ENCODE peak calls at places on chromosomes 16 and 17, in five cellular contexts. G, P, V, O and B are unnamed samples.

GRCh38 chr17:78089557-78090281 is 38.8 kb downstream of the TMC6 start:
- DNase-seq in G (peak; percentile 27), P (no peak), V (no peak), O (no peak), B (no peak)

GRCh38 chr17:68198931-68199836 is 48.7 kb upstream of the AMZ2 start:
- DNase-seq in G (no peak), P (no peak), V (peak; percentile 21), O (peak; percentile 53), B (no peak)

GRCh38 chr17:7436556-7437368 is 1.5 kb downstream of the TMEM102 start:
- DNase-seq in G (peak; percentile 65), P (peak; percentile 91), V (peak; percentile 83), O (peak; percentile 96), B (peak; percentile 26)

GRCh38 chr16:2365895-2366294 is 25.4 kb upstream of the ABCA3 start:
- DNase-seq in G (no peak), P (no peak), V (no peak), O (no peak), B (no peak)

GRCh38 chr17:69593351-69593715 is 178.8 kb downstream of the MAP2K6 start:
- DNase-seq in G (no peak), P (no peak), V (no peak), O (no peak), B (no peak)

GRCh38 chr17:57784226-57784895 is 39.3 kb upstream of the CCDC182 start:
- DNase-seq in G (no peak), P (no peak), V (no peak), O (no peak), B (no peak)

GRCh38 chr16:85387171-85387507 is 226.0 kb upstream of the GSE1 start:
- DNase-seq in G (no peak), P (peak; percentile 7), V (no peak), O (no peak), B (no peak)

GRCh38 chr16:22814330-22815105 is 556 bp downstream of the HS3ST2 start:
- DNase-seq in G (no peak), P (no peak), V (no peak), O (peak; percentile 70), B (no peak)

GRCh38 chr17:38861399-38861843 is 7.9 kb upstream of the RPL23 start:
- DNase-seq in G (peak; percentile 30), P (no peak), V (no peak), O (no peak), B (no peak)

GRCh38 chr17:29124931-29125270 is 55.3 kb downstream of the MYO18A start:
- DNase-seq in G (no peak), P (peak; percentile 86), V (peak; percentile 53), O (no peak), B (no peak)

GRCh38 chr16:708019-708418 is 2.4 kb upstream of the FBXL16 start:
- DNase-seq in G (no peak), P (no peak), V (no peak), O (no peak), B (no peak)

GRCh38 chr17:1651559-1651844 is 1.8 kb upstream of the RILP start:
- DNase-seq in G (no peak), P (no peak), V (no peak), O (no peak), B (no peak)

GRCh38 chr16:67549936-67550335 is 12.4 kb upstream of the CTCF start:
- DNase-seq in G (no peak), P (no peak), V (no peak), O (no peak), B (no peak)

GRCh38 chr16:2238396-2239230 is 2.4 kb downstream of the DNASE1L2 start:
- DNase-seq in G (no peak), P (no peak), V (no peak), O (peak; percentile 51), B (no peak)

GRCh38 chr17:5055543-5055942 is 20.3 kb upstream of the SLC52A1 start:
- DNase-seq in G (no peak), P (no peak), V (no peak), O (no peak), B (no peak)

GRCh38 chr17:72336026-72336803 is 215.4 kb downstream of the SOX9 start:
- DNase-seq in G (no peak), P (no peak), V (no peak), O (peak; percentile 65), B (no peak)

GRCh38 chr16:63689068-63689467 is 1432.8 kb downstream of the CDH11 start:
- DNase-seq in G (no peak), P (no peak), V (no peak), O (no peak), B (no peak)

GRCh38 chr17:74211141-74211928 is 2.0 kb upstream of the TTYH2 start:
- DNase-seq in G (peak; percentile 13), P (no peak), V (no peak), O (peak; percentile 40), B (no peak)

GRCh38 chr16:88116121-88116900 is 165.1 kb downstream of the BANP start:
- DNase-seq in G (no peak), P (no peak), V (no peak), O (no peak), B (no peak)

GRCh38 chr17:61997649-61998048 is 67.4 kb downstream of the MED13 start:
- DNase-seq in G (no peak), P (no peak), V (no peak), O (no peak), B (peak; percentile 20)

GRCh38 chr17:4512156-4513112 is 13.8 kb downstream of the SPNS2 start:
- DNase-seq in G (no peak), P (no peak), V (no peak), O (no peak), B (no peak)

GRCh38 chr16:5020551-5020950 is 13.2 kb downstream of the NAGPA start:
- DNase-seq in G (no peak), P (no peak), V (no peak), O (no peak), B (no peak)

GRCh38 chr17:79573196-79573929 is 37.5 kb downstream of the RBFOX3 start:
- DNase-seq in G (no peak), P (no peak), V (no peak), O (no peak), B (no peak)

GRCh38 chr16:11082108-11082859 is 137.9 kb downstream of the CLEC16A start:
- DNase-seq in G (no peak), P (no peak), V (no peak), O (no peak), B (no peak)

GRCh38 chr17:48791128-48792032 is 25.6 kb downstream of the TTLL6 start:
- DNase-seq in G (peak; percentile 60), P (peak; percentile 79), V (peak; percentile 43), O (peak; percentile 90), B (peak; percentile 57)

GRCh38 chr16:12201216-12201615 is 224.7 kb downstream of the SNX29 start:
- DNase-seq in G (no peak), P (no peak), V (no peak), O (no peak), B (no peak)

DNA sequence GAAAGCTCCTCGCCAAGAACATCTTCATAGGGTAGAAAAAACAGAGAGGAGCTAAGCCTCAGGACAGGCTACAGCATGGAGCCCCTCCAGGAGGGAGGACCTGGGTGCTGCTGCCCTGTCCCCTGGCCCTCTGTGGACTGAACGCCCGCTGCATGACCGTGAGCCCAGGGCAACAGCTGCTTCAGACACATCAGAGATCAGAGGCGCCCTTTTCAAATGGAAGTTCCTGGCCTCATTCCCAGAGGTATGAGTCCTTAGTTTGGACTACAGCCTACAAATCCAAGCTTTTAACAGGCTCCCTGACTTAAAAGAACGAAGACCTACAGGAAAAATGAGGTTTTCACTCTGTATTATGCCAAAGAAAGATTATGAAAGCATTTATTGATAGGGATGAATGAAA is 48.5 kb downstream of the ZNF18 start:
- DNase-seq in G (no peak), P (peak; percentile 58), V (peak; percentile 26), O (no peak), B (no peak)
- H3K4me3 ChIP-seq in G (no peak overlapping the region), P (no peak overlapping the region), V (no peak overlapping the region), O (no peak overlapping the region), B (no peak overlapping the region)

DNA sequence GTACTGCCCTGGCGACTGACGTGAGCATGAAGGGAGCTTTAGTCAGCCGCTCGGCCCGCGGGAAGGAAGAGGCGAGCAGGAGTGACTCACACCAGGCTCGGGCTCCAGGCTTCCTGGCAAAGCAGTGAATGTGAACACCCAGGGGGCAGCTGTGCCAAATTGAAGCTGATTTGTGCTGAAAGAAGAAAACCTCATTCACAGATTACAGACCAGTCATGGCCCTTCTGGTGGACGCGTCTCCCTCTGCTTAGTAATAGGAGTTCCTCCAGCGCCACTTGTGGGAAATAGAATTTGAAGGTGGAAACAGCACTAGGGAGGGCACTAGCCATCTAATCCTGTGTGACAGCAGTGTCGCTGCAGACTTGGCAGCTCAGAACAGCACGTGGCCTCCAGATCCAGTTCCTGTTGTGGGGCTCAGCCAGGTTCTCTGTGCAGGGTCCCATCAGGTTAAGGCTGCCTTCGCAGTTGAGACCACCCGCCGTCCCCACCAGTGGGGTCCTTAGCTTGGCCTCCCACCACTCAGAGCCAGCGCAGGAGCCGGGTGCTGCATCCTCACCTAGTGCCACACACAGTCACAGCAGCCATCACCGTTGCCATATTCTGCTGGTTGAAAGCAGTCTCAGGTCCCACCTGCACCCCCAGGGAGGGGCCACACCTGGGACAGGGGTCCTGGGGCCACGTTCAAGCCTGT is 164.5 kb upstream of the CHMP6 start:
- DNase-seq in G (no peak), P (no peak), V (peak; percentile 87), O (peak; percentile 39), B (peak; percentile 79)
- TF ChIP-seq CTCF in G (no peak), P (no peak), V (no peak), O (no peak), B (no peak)

GRCh38 chr17:9024497-9024896 is 3.2 kb downstream of the NTN1 start:
- DNase-seq in G (no peak), P (no peak), V (no peak), O (peak; percentile 71), B (no peak)
- H3K4me3 ChIP-seq in G (no peak overlapping the region), P (no peak overlapping the region), V (no peak overlapping the region), O (peak overlapping the region; percentile 26), B (no peak overlapping the region)

GRCh38 chr17:50056961-50057330 is 1.0 kb downstream of the ITGA3 start:
- DNase-seq in G (no peak), P (peak; percentile 39), V (no peak), O (peak; percentile 49), B (no peak)

GRCh38 chr17:50055055-50055425 is 870 bp upstream of the ITGA3 start:
- DNase-seq in G (no peak), P (peak; percentile 92), V (no peak), O (peak; percentile 26), B (no peak)

GRCh38 chr17:50057521-50057991 is 1.6 kb downstream of the ITGA3 start:
- DNase-seq in G (no peak), P (peak; percentile 34), V (no peak), O (no peak), B (no peak)

GRCh38 chr17:50055426-50056216 is at the start of gene ITGA3:
- DNase-seq in G (no peak), P (peak; percentile 89), V (peak; percentile 76), O (peak; percentile 92), B (no peak)

DNA sequence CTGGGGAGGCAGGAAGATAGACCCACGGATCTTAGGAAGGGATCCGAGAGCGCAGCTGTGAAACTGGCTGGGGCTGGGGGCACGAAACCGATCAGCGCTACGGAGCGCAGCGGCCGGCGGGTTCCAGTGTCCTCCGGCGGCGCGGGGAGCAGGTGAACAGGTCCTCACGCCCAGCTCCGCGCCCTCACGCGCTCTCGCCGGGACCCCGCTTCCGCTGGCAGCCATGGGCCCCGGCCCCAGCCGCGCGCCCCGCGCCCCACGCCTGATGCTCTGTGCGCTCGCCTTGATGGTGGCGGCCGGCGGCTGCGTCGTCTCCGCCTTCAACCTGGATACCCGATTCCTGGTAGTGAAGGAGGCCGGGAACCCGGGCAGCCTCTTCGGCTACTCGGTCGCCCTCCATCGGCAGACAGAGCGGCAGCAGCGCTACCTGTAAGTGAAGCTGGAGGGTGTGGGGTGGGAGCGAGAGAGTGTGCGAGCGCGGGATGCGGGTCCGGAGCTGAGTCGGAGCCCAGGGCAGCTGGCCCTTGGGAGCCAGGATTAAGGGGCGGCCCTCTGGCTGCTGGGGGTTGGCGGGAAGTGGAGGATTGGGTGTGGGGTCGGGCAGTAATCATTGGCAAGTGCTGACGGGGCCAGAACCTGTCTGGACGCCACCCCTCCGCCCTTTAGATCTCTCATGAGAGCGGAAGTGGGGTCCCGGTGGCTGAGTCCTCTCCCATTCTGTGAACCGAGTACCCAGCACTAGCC is 479 bp downstream of the ITGA3 start:
- DNase-seq in G (peak; percentile 26), P (peak; percentile 85), V (peak; percentile 48), O (peak; percentile 93), B (no peak)
- TF ChIP-seq CTCF in G (no peak), P (peak; percentile 58), V (peak; percentile 35), O (peak; percentile 58), B (peak; percentile 27)